ENCODE peak calls at places on chromosomes 3 and 15, in ten cellular contexts. G, T, Z, M, F, X, V, E, K and A are unnamed samples.

GRCh38 chr3:39638286-39638685 is 170.8 kb downstream of the MOBP start:
- DNase-seq in G (no peak), T (no peak), Z (no peak), M (no peak), F (no peak), X (no peak), V (no peak), E (no peak), K (no peak), A (no peak)

GRCh38 chr15:66748320-66748779 is 46.3 kb downstream of the SMAD6 start:
- DNase-seq in G (no peak), T (no peak), Z (no peak), M (no peak), F (no peak), X (peak; percentile 85), V (no peak), E (no peak), K (no peak), A (no peak)

GRCh38 chr3:100001083-100001482 is 113.2 kb downstream of the FILIP1L start:
- DNase-seq in G (no peak), T (no peak), Z (no peak), M (no peak), F (no peak), X (no peak), V (no peak), E (no peak), K (no peak), A (no peak)

GRCh38 chr3:74501001-74501400 is 113.5 kb downstream of the CNTN3 start:
- DNase-seq in G (no peak), T (no peak), Z (no peak), M (no peak), F (no peak), X (no peak), V (no peak), E (no peak), K (no peak), A (no peak)

GRCh38 chr3:192904632-192905289 is 12.9 kb downstream of the MB21D2 start:
- DNase-seq in G (no peak), T (no peak), Z (no peak), M (no peak), F (no peak), X (no peak), V (no peak), E (no peak), K (no peak), A (no peak)

GRCh38 chr3:101928890-101929289 is 79.6 kb downstream of the NFKBIZ start:
- DNase-seq in G (no peak), T (no peak), Z (no peak), M (no peak), F (no peak), X (peak; percentile 73), V (no peak), E (no peak), K (peak; percentile 45), A (no peak)

GRCh38 chr15:68637755-68638405 is 59.1 kb downstream of the CORO2B start:
- DNase-seq in G (peak; percentile 70), T (no peak), Z (peak; percentile 81), M (no peak), F (peak; percentile 29), X (peak; percentile 48), V (peak; percentile 91), E (no peak), K (no peak), A (no peak)

GRCh38 chr15:39624806-39625205 is 43.9 kb downstream of the THBS1 start:
- DNase-seq in G (peak; percentile 64), T (peak; percentile 69), Z (peak; percentile 71), M (peak; percentile 34), F (peak; percentile 68), X (peak; percentile 93), V (peak; percentile 83), E (no peak), K (peak; percentile 42), A (no peak)

GRCh38 chr3:112389961-112390360 is 57.0 kb downstream of the CD200 start:
- DNase-seq in G (no peak), T (no peak), Z (no peak), M (no peak), F (no peak), X (peak; percentile 12), V (no peak), E (no peak), K (no peak), A (no peak)

GRCh38 chr3:87145553-87145952 is 81.6 kb upstream of the CHMP2B start:
- DNase-seq in G (no peak), T (no peak), Z (no peak), M (no peak), F (no peak), X (peak; percentile 45), V (no peak), E (peak; percentile 13), K (no peak), A (no peak)

GRCh38 chr15:71526061-71526460 is 284.3 kb upstream of the NR2E3 start:
- DNase-seq in G (no peak), T (no peak), Z (no peak), M (no peak), F (no peak), X (peak; percentile 40), V (no peak), E (no peak), K (no peak), A (no peak)

GRCh38 chr15:99099661-99100060 is 5.2 kb upstream of the SYNM start:
- DNase-seq in G (peak; percentile 11), T (no peak), Z (no peak), M (no peak), F (no peak), X (no peak), V (no peak), E (no peak), K (no peak), A (no peak)

GRCh38 chr15:99102332-99103235 is 2.3 kb upstream of the SYNM start:
- DNase-seq in G (peak; percentile 11), T (no peak), Z (no peak), M (no peak), F (no peak), X (no peak), V (peak; percentile 62), E (no peak), K (no peak), A (peak; percentile 69)

GRCh38 chr15:99098991-99099390 is 5.9 kb upstream of the SYNM start:
- DNase-seq in G (peak; percentile 9), T (no peak), Z (no peak), M (no peak), F (no peak), X (no peak), V (no peak), E (no peak), K (no peak), A (no peak)

GRCh38 chr15:99101501-99101900 is 3.4 kb upstream of the SYNM start:
- DNase-seq in G (peak; percentile 9), T (no peak), Z (no peak), M (no peak), F (no peak), X (no peak), V (no peak), E (no peak), K (no peak), A (no peak)

GRCh38 chr15:99100245-99101173 is 4.4 kb upstream of the SYNM start:
- DNase-seq in G (peak; percentile 78), T (no peak), Z (peak; percentile 81), M (peak; percentile 24), F (peak; percentile 66), X (peak; percentile 63), V (peak; percentile 94), E (peak; percentile 84), K (peak; percentile 65), A (peak; percentile 67)
- TF ChIP-seq POLR2A in G (no peak), T (no peak), Z (no peak), M (no peak), F (no peak), X (no peak), V (no peak), E (no peak), K (peak; percentile 18), A (no peak)

DNA sequence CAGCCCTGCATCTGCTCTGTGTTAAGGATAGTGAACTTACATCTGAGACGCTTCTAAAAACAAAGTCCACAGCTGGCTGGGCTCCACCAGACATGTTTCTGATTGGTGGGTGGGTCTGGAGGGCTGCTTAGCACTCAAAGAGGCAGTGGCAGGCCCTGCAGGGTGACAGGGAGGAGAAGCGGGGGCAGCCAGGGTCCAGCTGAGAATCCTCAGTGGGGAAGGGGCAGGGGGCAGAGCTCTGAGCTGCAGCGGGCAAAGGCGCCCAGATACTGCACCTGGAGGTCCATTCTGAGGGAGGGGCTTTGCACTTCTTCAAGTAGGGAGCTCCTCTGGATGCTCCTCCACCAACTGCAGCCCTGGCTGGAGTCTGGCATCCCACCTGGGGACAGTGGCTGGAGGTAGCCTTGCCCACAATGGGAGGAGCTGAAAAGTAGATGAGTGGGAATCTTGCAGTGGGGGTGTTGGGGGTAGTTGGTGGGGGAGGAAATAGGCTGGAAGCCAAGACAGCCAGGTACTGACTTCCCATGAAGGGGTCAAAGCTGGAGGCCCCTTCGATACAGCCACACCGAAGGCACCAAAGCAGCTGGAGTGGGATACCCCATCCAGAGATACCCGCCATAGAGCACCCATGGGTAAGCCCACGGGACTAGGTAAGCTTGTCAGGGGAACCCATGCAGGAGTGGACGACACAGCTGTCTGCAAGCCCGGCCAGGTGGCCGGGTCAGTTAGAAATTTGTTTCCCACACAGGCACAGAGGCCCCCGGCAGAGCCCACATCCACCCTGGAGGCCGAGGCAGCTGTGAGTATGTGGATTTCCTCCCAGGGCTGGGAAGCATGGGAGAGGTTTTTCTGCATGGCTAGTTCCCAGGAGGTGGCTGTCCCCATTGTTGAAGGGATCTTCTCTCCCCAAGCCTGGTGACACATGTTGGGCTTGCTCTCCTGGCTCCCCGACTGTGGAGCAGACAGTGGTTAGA is 28.4 kb downstream of the PRR23E start:
- DNase-seq in G (no peak), T (no peak), Z (no peak), M (no peak), F (no peak), X (no peak), V (no peak), E (no peak), K (no peak), A (peak; percentile 67)
- TF ChIP-seq POLR2A in G (no peak), T (no peak), Z (no peak), M (no peak), F (no peak), X (no peak), V (no peak), E (no peak), K (no peak), A (no peak)

DNA sequence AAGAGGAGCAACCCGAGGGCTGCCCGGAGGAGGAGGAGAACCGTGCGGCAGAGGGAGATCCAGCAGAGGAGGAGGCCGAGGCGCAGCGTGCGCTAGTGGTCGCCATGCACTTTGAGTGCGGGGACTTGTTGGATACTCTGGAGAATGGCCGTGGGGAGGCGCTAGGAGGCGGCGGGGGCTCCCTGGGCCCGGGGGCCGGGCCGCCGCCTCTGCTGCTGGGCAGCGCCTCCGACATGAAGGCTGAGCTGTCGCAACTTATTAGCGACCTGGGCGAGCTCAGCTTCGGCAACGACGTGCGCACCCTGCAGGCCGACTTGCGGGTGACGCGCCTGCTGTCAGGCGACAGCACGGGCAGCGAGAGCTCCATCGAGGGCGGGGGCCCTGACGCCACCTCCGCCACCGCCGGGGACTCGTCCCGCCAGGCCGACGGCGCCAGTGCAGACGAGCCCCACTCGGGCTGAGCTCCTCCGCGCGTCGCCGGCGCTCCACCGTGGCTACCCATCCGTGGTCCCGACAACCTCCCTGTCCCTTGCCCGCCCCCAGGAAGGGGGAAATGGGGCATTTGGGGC is 2.0 kb downstream of the FAM43A start:
- DNase-seq in G (peak; percentile 54), T (peak; percentile 63), Z (peak; percentile 84), M (peak; percentile 86), F (peak; percentile 88), X (peak; percentile 51), V (peak; percentile 86), E (peak; percentile 55), K (no peak), A (no peak)
- TF ChIP-seq POLR2A in G (no peak), T (no peak), Z (no peak), M (no peak), F (no peak), X (no peak), V (no peak), E (peak; percentile 35), K (no peak), A (no peak)

GRCh38 chr3:52055537-52056351 is 627 bp downstream of the DUSP7 start:
- DNase-seq in G (no peak), T (no peak), Z (peak; percentile 61), M (peak; percentile 36), F (no peak), X (peak; percentile 57), V (peak; percentile 75), E (peak; percentile 51), K (peak; percentile 45), A (no peak)
- TF ChIP-seq POLR2A in G (peak; percentile 13), T (no peak), Z (no peak), M (no peak), F (no peak), X (peak; percentile 47), V (no peak), E (no peak), K (no peak), A (no peak)